ENCODE peak calls at places on chromosome 6, in six cellular contexts. One of them, this sample, is unnamed.
A peak's percentile ranks its signal among the peaks of the same experiment; 100 is the strongest.

GRCh38 chr6:87808005-87808757 is 106.1 kb upstream of the AKIRIN2 start:
- DNase-seq in AG10803: peak; percentile 61
- DNase-seq in WTC11: no peak
- DNase-seq in GM23338: no peak
- DNase-seq in HT1080: peak; percentile 86
- DNase-seq in stimulated activated CD4-positive, alpha-beta T cell treated with anti-CD3 and anti-CD28 coated beads, TNF-alpha, amount 100 ng/mL, for 4 hours: no peak
- DNase-seq in this sample: no peak

GRCh38 chr6:127119361-127120108 is 1.1 kb downstream of the RSPO3 start:
- DNase-seq in AG10803: no peak
- DNase-seq in WTC11: peak; percentile 63
- DNase-seq in GM23338: peak; percentile 77
- DNase-seq in HT1080: no peak
- DNase-seq in stimulated activated CD4-positive, alpha-beta T cell treated with anti-CD3 and anti-CD28 coated beads, TNF-alpha, amount 100 ng/mL, for 4 hours: no peak
- DNase-seq in this sample: peak; percentile 38

GRCh38 chr6:149169761-149170359 is 147.7 kb upstream of the TAB2 start:
- DNase-seq in AG10803: no peak
- DNase-seq in WTC11: no peak
- DNase-seq in GM23338: no peak
- DNase-seq in HT1080: peak; percentile 69
- DNase-seq in stimulated activated CD4-positive, alpha-beta T cell treated with anti-CD3 and anti-CD28 coated beads, TNF-alpha, amount 100 ng/mL, for 4 hours: no peak
- DNase-seq in this sample: no peak

GRCh38 chr6:107786709-107787588 is 37.2 kb downstream of the SCML4 start:
- DNase-seq in AG10803: no peak
- DNase-seq in WTC11: no peak
- DNase-seq in GM23338: no peak
- DNase-seq in HT1080: no peak
- DNase-seq in stimulated activated CD4-positive, alpha-beta T cell treated with anti-CD3 and anti-CD28 coated beads, TNF-alpha, amount 100 ng/mL, for 4 hours: no peak
- DNase-seq in this sample: no peak

GRCh38 chr6:156283091-156283490 is 494.1 kb upstream of the ARID1B start:
- DNase-seq in AG10803: no peak
- DNase-seq in WTC11: no peak
- DNase-seq in GM23338: no peak
- DNase-seq in HT1080: no peak
- DNase-seq in stimulated activated CD4-positive, alpha-beta T cell treated with anti-CD3 and anti-CD28 coated beads, TNF-alpha, amount 100 ng/mL, for 4 hours: no peak
- DNase-seq in this sample: no peak

GRCh38 chr6:36662827-36663256 is 15.7 kb upstream of the CDKN1A start:
- DNase-seq in AG10803: no peak
- DNase-seq in WTC11: no peak
- DNase-seq in GM23338: no peak
- DNase-seq in HT1080: no peak
- DNase-seq in stimulated activated CD4-positive, alpha-beta T cell treated with anti-CD3 and anti-CD28 coated beads, TNF-alpha, amount 100 ng/mL, for 4 hours: no peak
- DNase-seq in this sample: peak; percentile 49

GRCh38 chr6:145699462-145699861 is 35.9 kb downstream of the EPM2A start:
- DNase-seq in AG10803: peak; percentile 45
- DNase-seq in WTC11: no peak
- DNase-seq in GM23338: no peak
- DNase-seq in HT1080: peak; percentile 84
- DNase-seq in stimulated activated CD4-positive, alpha-beta T cell treated with anti-CD3 and anti-CD28 coated beads, TNF-alpha, amount 100 ng/mL, for 4 hours: no peak
- DNase-seq in this sample: no peak

GRCh38 chr6:122809671-122810070 is 20.6 kb downstream of the SMPDL3A start:
- DNase-seq in AG10803: no peak
- DNase-seq in WTC11: no peak
- DNase-seq in GM23338: no peak
- DNase-seq in HT1080: no peak
- DNase-seq in stimulated activated CD4-positive, alpha-beta T cell treated with anti-CD3 and anti-CD28 coated beads, TNF-alpha, amount 100 ng/mL, for 4 hours: no peak
- DNase-seq in this sample: no peak

GRCh38 chr6:118905851-118906250 is 11.9 kb downstream of the ASF1A start:
- DNase-seq in AG10803: no peak
- DNase-seq in WTC11: no peak
- DNase-seq in GM23338: no peak
- DNase-seq in HT1080: no peak
- DNase-seq in stimulated activated CD4-positive, alpha-beta T cell treated with anti-CD3 and anti-CD28 coated beads, TNF-alpha, amount 100 ng/mL, for 4 hours: no peak
- DNase-seq in this sample: no peak

GRCh38 chr6:113067612-113068262 is 720.6 kb downstream of the RFPL4B start:
- DNase-seq in AG10803: peak; percentile 58
- DNase-seq in WTC11: no peak
- DNase-seq in GM23338: no peak
- DNase-seq in HT1080: peak; percentile 34
- DNase-seq in stimulated activated CD4-positive, alpha-beta T cell treated with anti-CD3 and anti-CD28 coated beads, TNF-alpha, amount 100 ng/mL, for 4 hours: no peak
- DNase-seq in this sample: no peak

GRCh38 chr6:79802657-79803310 is 144.6 kb downstream of the ELOVL4 start:
- DNase-seq in AG10803: no peak
- DNase-seq in WTC11: no peak
- DNase-seq in GM23338: no peak
- DNase-seq in HT1080: no peak
- DNase-seq in stimulated activated CD4-positive, alpha-beta T cell treated with anti-CD3 and anti-CD28 coated beads, TNF-alpha, amount 100 ng/mL, for 4 hours: no peak
- DNase-seq in this sample: no peak

GRCh38 chr6:3617192-3617631 is 134.3 kb downstream of the PXDC1 start:
- DNase-seq in AG10803: no peak
- DNase-seq in WTC11: no peak
- DNase-seq in GM23338: no peak
- DNase-seq in HT1080: no peak
- DNase-seq in stimulated activated CD4-positive, alpha-beta T cell treated with anti-CD3 and anti-CD28 coated beads, TNF-alpha, amount 100 ng/mL, for 4 hours: no peak
- DNase-seq in this sample: no peak